ENCODE peak calls at places on chromosome 1, in five cellular contexts. I is glutamatergic neuron; J is islet precursor cell; G is stimulated activated effector memory CD8-positive, alpha-beta T cell treated with anti-CD3 and anti-CD28 coated beads, Interleukin-12 subunit alpha, Interleukin-12 subunit beta, amount 100 ng/mL, for 72 hours; C is prostate gland. W is an unnamed sample.

GRCh38 chr1:18419123-18419844 is 61.4 kb upstream of the KLHDC7A start:
- DNase-seq in J (no peak), C (no peak), I (no peak), G (no peak), W (no peak)

GRCh38 chr1:20551161-20551560 is 1.2 kb upstream of the FAM43B start:
- DNase-seq in J (no peak), I (no peak), C (no peak), G (no peak), W (no peak)

GRCh38 chr1:113809651-113810602 is 2.3 kb downstream of the RSBN1 start:
- DNase-seq in I (no peak), J (no peak), G (no peak), C (no peak), W (no peak)

GRCh38 chr1:228515200-228515834 is 28.1 kb downstream of the RNF187 start:
- DNase-seq in I (peak; percentile 39), C (no peak), J (no peak), G (no peak), W (no peak)

GRCh38 chr1:32361674-32362473 is 411 bp downstream of the FAM229A start:
- DNase-seq in G (no peak), I (peak; percentile 61), C (peak; percentile 34), J (peak; percentile 81), W (no peak)

GRCh38 chr1:153348511-153349362 is at the start of gene PGLYRP4:
- DNase-seq in I (no peak), J (peak; percentile 54), C (no peak), G (no peak), W (no peak)

GRCh38 chr1:96962807-96963206 is 241.2 kb downstream of the PTBP2 start:
- DNase-seq in I (no peak), G (no peak), J (no peak), C (peak; percentile 46), W (no peak)

GRCh38 chr1:44543064-44543815 is 131.0 kb downstream of the TMEM53 start:
- DNase-seq in C (no peak), I (peak; percentile 26), J (peak; percentile 64), G (no peak), W (no peak)

GRCh38 chr1:30923597-30923996 is 15.0 kb upstream of the SDC3 start:
- DNase-seq in J (no peak), C (no peak), G (no peak), I (no peak), W (no peak)

GRCh38 chr1:32724678-32725594 is 22.4 kb upstream of the SYNC start:
- DNase-seq in G (no peak), I (no peak), C (no peak), J (peak; percentile 94), W (no peak)

GRCh38 chr1:203800001-203800400 is 4.6 kb downstream of the ZBED6 start:
- DNase-seq in G (no peak), I (no peak), C (no peak), J (no peak), W (no peak)

GRCh38 chr1:205767248-205767647 is 8.0 kb downstream of the RAB29 start:
- DNase-seq in G (no peak), I (no peak), C (no peak), J (no peak), W (no peak)

GRCh38 chr1:167701510-167701909 is 20.3 kb upstream of the MPZL1 start:
- DNase-seq in G (no peak), I (no peak), J (peak; percentile 12), C (peak; percentile 44), W (no peak)

GRCh38 chr1:94622757-94623156 is 81.2 kb upstream of the F3 start:
- DNase-seq in C (no peak), J (peak; percentile 95), G (no peak), I (no peak), W (no peak)

GRCh38 chr1:205041998-205042910 is 758 bp upstream of the CNTN2 start:
- DNase-seq in J (no peak), C (no peak), G (no peak), I (peak; percentile 54), W (no peak)

GRCh38 chr1:9010781-9011323 is 15.4 kb downstream of the SLC2A7 start:
- DNase-seq in I (no peak), C (no peak), G (no peak), J (no peak), W (no peak)

GRCh38 chr1:86705633-86705985 is 1.2 kb downstream of the SH3GLB1 start:
- DNase-seq in G (no peak), J (no peak), I (no peak), C (peak; percentile 6), W (no peak)

GRCh38 chr1:94773931-94774422 is 46.2 kb upstream of the SLC44A3 start:
- DNase-seq in G (no peak), I (no peak), C (no peak), J (peak; percentile 74), W (no peak)

GRCh38 chr1:201535046-201535777 is 3.7 kb upstream of the NAV1 start:
- DNase-seq in G (no peak), J (peak; percentile 72), I (no peak), C (no peak), W (no peak)

GRCh38 chr1:236090741-236091147 is 25.9 kb upstream of the NID1 start:
- DNase-seq in C (no peak), I (no peak), J (no peak), G (no peak), W (no peak)

GRCh38 chr1:205225901-205226765 is 1.6 kb upstream of the TMCC2 start:
- DNase-seq in G (no peak), I (no peak), J (no peak), C (no peak), W (no peak)

GRCh38 chr1:183569141-183569540 is 21.1 kb downstream of the NCF2 start:
- DNase-seq in J (peak; percentile 78), C (no peak), G (no peak), I (no peak), W (no peak)

GRCh38 chr1:8506995-8507615 is 189.2 kb downstream of the SLC45A1 start:
- DNase-seq in I (no peak), C (no peak), G (no peak), J (no peak), W (no peak)

GRCh38 chr1:10943991-10944730 is 68.3 kb upstream of the TARDBP start:
- DNase-seq in G (no peak), C (peak; percentile 44), J (no peak), I (no peak), W (peak; percentile 18)

GRCh38 chr1:1959459-1959839 is 40.4 kb upstream of the TMEM52 start:
- DNase-seq in I (no peak), C (no peak), J (no peak), G (no peak), W (no peak)

W was measured in GM12892.